ENCODE peak calls at places on chromosomes 11 and 22, in five cellular contexts. I, T, C, O and X are unnamed samples. For H3K36me3, the result is how much of the 10 kb centered on the place peaks cover.

GRCh38 chr11:134579709-134580634 is 167.9 kb upstream of the B3GAT1 start:
- DNase-seq in I (no peak), T (peak), C (no peak), O (no peak), X (no peak)

GRCh38 chr11:56172256-56172835 is 4.1 kb upstream of the OR5J2 start:
- DNase-seq in I (no peak), T (no peak), C (no peak), O (no peak), X (no peak)

GRCh38 chr11:1768141-1768469 is 4.4 kb upstream of the CTSD start:
- DNase-seq in I (no peak), T (no peak), C (no peak), O (peak), X (no peak)

GRCh38 chr11:61862714-61863547 is 28.4 kb downstream of the FADS3 start:
- DNase-seq in I (no peak), T (no peak), C (no peak), O (no peak), X (no peak)

GRCh38 chr11:61850687-61851086 is 22.6 kb downstream of the FADS2 start:
- DNase-seq in I (no peak), T (no peak), C (no peak), O (no peak), X (no peak)

GRCh38 chr11:64263021-64263946 is 12.0 kb downstream of the PLCB3 start:
- DNase-seq in I (no peak), T (peak), C (no peak), O (no peak), X (no peak)

GRCh38 chr11:33500865-33501479 is 199.7 kb downstream of the C11orf91 start:
- DNase-seq in I (no peak), T (peak), C (no peak), O (no peak), X (no peak)

GRCh38 chr11:30983143-30983542 is 386.4 kb downstream of the DCDC1 start:
- DNase-seq in I (no peak), T (no peak), C (no peak), O (no peak), X (no peak)

GRCh38 chr11:15988693-15989231 is 367.6 kb downstream of the SOX6 start:
- DNase-seq in I (no peak), T (peak), C (no peak), O (no peak), X (no peak)

GRCh38 chr11:13765886-13766285 is 97.4 kb downstream of the FAR1 start:
- DNase-seq in I (no peak), T (no peak), C (no peak), O (no peak), X (no peak)

GRCh38 chr11:36333468-36333867 is 37.4 kb downstream of the PRR5L start:
- DNase-seq in I (no peak), T (no peak), C (no peak), O (no peak), X (no peak)

GRCh38 chr11:7905961-7906429 is 25.1 kb downstream of the OR10A6 start:
- DNase-seq in I (no peak), T (peak), C (no peak), O (no peak), X (no peak)

GRCh38 chr11:30949838-30950237 is 363.7 kb upstream of the MPPED2 start:
- DNase-seq in I (no peak), T (no peak), C (no peak), O (no peak), X (no peak)

GRCh38 chr11:7004482-7004881 is 15.7 kb downstream of the ZNF214 start:
- DNase-seq in I (no peak), T (no peak), C (peak), O (peak), X (peak)

GRCh38 chr22:26828311-26828710 is 170.9 kb downstream of the MIAT start:
- DNase-seq in I (no peak), T (no peak), C (no peak), O (no peak), X (no peak)

GRCh38 chr11:116509566-116509965 is 263.2 kb downstream of the BUD13 start:
- DNase-seq in I (no peak), T (peak), C (no peak), O (no peak), X (no peak)

GRCh38 chr11:80349986-80350385 is 909.2 kb upstream of the TENM4 start:
- DNase-seq in I (no peak), T (no peak), C (no peak), O (no peak), X (no peak)

GRCh38 chr11:13298765-13299164 is 21.2 kb downstream of the BMAL1 start:
- DNase-seq in I (no peak), T (no peak), C (no peak), O (no peak), X (no peak)

GRCh38 chr22:42277988-42278776 is 7.7 kb upstream of the TCF20 start:
- DNase-seq in I (no peak), T (peak), C (no peak), O (no peak), X (no peak)

GRCh38 chr22:50551160-50551752 is 5.6 kb downstream of the KLHDC7B start:
- DNase-seq in I (no peak), T (no peak), C (no peak), O (no peak), X (no peak)

GRCh38 chr11:75326439-75326810 is 25.0 kb downstream of the ARRB1 start:
- DNase-seq in I (no peak), T (no peak), C (no peak), O (no peak), X (no peak)

GRCh38 chr11:7525424-7525823 is 11.6 kb downstream of the PPFIBP2 start:
- DNase-seq in I (no peak), T (no peak), C (no peak), O (no peak), X (no peak)

GRCh38 chr11:61679893-61680621 is at the start of gene DAGLA:
- DNase-seq in I (no peak), T (peak), C (no peak), O (peak), X (no peak)

DNA sequence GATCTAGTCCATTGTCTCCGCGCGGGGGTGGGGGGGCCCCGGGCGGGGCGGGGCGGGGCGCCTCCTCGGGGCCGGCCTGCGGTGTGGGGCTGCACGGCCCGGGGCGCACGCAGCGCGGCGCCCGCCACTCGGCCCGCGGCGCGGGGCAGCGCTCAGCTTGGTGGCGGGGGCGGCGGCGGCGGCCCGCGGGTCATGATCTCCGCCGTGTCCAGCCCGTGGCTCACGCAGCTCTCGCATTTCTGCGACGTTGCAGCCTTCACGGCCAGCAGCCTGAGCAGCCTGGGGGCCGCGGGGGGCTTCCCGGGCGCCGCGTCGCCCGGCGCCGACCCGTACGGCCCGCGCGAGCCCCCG is at the start of gene TBX1:
- DNase-seq in I (no peak), T (no peak), C (no peak), O (no peak), X (no peak)
- H3K4me3 ChIP-seq in I (no peak), T (no peak), C (peak), O (no peak), X (peak)

DNA sequence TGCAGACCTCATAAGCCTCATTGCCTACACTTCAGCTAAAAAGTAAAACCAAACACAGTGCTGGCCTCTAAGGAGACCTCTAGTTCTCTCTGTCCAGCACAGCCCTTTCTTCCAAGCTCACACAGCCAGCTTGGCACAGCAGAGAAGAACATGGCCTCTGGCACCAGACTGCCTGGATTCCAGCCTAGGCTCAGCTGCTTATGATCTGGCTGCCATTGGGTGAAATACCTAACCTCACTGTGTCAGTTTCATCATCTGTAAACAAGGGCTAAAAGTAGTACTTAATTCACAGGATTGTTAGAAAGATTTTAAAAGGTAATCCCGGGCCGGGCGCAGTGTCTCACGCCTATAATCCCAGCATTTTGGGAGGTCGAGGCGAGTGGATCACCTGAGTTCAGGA is 9.9 kb upstream of the ACER3 start:
- DNase-seq in I (no peak), T (no peak), C (no peak), O (peak), X (no peak)
- TF ChIP-seq CTCF in I (no peak), T (no peak), C (no peak), O (no peak), X (no peak)

DNA sequence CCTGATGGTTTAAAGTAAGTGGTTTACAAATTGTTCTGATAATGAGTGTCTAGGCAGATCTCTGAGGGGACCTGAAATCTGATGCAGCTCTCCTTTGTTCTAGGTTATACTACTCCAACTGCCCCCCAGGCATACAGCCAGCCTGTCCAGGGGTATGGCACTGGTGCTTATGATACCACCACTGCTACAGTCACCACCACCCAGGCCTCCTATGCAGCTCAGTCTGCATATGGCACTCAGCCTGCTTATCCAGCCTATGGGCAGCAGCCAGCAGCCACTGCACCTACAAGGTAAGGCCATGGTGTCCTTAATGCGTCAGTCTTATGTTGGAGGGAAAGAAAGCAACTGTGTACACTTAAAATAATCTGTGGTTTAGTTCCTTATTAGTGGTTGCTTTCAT is 9.9 kb downstream of the EWSR1 start:
- DNase-seq in I (no peak), T (no peak), C (no peak), O (no peak), X (no peak)
- H3K36me3 ChIP-seq in I (half or more), T (half or more), C (under half), O (half or more), X (under half)

DNA sequence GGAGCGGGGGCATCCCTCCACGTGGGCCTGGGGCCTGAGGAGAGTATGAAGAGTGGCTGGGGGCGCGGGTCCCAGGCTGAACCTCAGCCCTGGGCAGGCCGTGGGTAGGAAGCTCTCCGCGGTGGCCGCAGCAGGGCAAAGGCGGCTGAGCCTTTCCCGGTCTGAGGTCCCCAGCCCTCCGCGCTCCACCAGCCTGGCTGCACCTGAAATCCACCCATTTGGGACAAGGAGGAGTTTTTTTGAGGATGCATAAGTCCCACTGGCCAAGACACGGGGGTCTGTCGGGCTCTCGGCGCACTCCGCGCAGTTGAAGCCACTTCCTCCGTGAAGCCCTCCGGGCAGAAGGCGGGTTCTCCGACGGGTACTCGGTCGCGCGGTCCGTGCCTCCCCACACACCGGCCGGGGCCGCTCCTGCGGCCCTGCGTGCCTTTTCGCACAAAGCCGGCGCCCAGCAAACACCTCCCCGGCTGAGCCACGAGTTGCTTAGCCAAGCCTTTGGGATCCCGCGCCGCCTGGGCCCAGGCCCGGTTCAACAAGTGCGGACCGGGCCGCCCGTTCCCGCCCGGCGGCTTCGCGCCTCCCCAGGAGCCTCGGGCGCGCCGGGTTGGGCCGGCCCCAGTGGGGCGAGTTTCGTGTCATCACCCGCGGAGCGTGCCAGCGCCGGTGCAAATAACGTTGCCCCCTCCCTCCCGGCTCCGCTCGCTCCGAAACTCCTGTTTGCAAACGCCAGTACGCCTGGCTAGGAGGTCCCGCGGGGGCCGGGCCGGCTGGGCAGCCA is 666 bp upstream of the OVOL1 start:
- DNase-seq in I (no peak), T (peak), C (no peak), O (no peak), X (no peak)
- H3K4me3 ChIP-seq in I (no peak), T (peak), C (no peak), O (no peak), X (no peak)

GRCh38 chr11:57323503-57324153 is 1.1 kb downstream of the TNKS1BP1 start:
- DNase-seq in I (no peak), T (no peak), C (no peak), O (no peak), X (no peak)
- TF ChIP-seq CTCF in I (no peak), T (no peak), C (no peak), O (no peak), X (peak)